ENCODE peak calls at places on chromosomes 13 and 19, in eight cellular contexts. N is HCT116, W is sigmoid colon, E is stomach, U is adrenal gland, B is esophagus squamous epithelium, Y is A549, P is lower leg skin. V is an unnamed sample.

GRCh38 chr13:48402325-48402962 is 10.5 kb downstream of the LPAR6 start:
- DNase-seq in N (no peak), W (no peak), E (no peak), U (no peak), B (no peak), Y (no peak), P (no peak), V (no peak)

GRCh38 chr13:36822786-36823185 is 3.8 kb downstream of the RFXAP start:
- DNase-seq in N (no peak), W (no peak), E (no peak), U (no peak), B (no peak), Y (no peak), P (no peak), V (no peak)

GRCh38 chr13:112968380-112968909 is 569 bp upstream of the MCF2L start:
- DNase-seq in N (no peak), W (peak), E (peak), U (no peak), B (no peak), Y (peak), P (no peak), V (no peak)

GRCh38 chr13:46010148-46010547 is 42.4 kb downstream of the ZC3H13 start:
- DNase-seq in N (no peak), W (no peak), E (no peak), U (no peak), B (no peak), Y (no peak), P (no peak), V (no peak)

GRCh38 chr13:70723732-70724131 is 615.5 kb upstream of the KLHL1 start:
- DNase-seq in N (no peak), W (no peak), E (no peak), U (no peak), B (no peak), Y (no peak), P (no peak), V (no peak)

GRCh38 chr19:18611327-18612050 is 1.2 kb upstream of the TMEM59L start:
- DNase-seq in N (no peak), W (no peak), E (no peak), U (no peak), B (no peak), Y (no peak), P (no peak), V (no peak)

GRCh38 chr13:110737555-110737954 is 24.1 kb downstream of the ING1 start:
- DNase-seq in N (no peak), W (no peak), E (no peak), U (no peak), B (no peak), Y (no peak), P (no peak), V (no peak)

GRCh38 chr19:45051929-45052579 is 13.2 kb downstream of the CLASRP start:
- DNase-seq in N (no peak), W (no peak), E (peak), U (no peak), B (no peak), Y (no peak), P (no peak), V (no peak)

DNA sequence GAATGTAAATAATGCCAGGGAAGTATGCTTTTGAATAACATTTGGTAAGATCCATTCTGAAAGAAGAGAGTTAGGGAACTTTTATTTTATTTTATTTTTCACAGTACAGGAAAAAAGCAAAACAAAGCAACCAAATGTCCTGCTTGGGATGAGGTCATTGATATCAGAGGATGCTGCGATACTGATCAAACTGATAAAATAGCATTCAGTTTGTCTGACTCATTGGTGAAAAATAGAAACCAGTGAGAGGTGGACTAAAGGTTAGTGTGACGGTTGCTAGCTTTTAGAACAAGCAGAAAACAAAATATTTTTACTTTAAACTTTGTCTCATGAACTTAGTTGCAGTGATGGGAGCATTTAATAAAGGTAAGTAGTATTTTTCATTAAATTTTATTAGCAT is 37.2 kb downstream of the ITGBL1 start:
- DNase-seq in N (no peak), W (no peak), E (no peak), U (no peak), B (no peak), Y (no peak), P (no peak), V (no peak)
- H3K4me3 ChIP-seq in N (no peak), W (no peak), E (no peak), U (no peak), B (no peak), Y (no peak), P (no peak), V (no peak)

GRCh38 chr19:54650108-54650666 is 12.6 kb upstream of the LILRB4 start:
- DNase-seq in N (no peak), W (no peak), E (no peak), U (no peak), B (no peak), Y (no peak), P (no peak), V (no peak)

GRCh38 chr19:54644056-54644455 is 13.8 kb downstream of the LILRB1 start:
- DNase-seq in N (no peak), W (peak), E (peak), U (peak), B (no peak), Y (no peak), P (peak), V (no peak)

GRCh38 chr19:54653181-54653809 is 9.5 kb upstream of the LILRB4 start:
- DNase-seq in N (peak), W (no peak), E (no peak), U (no peak), B (no peak), Y (peak), P (no peak), V (no peak)

GRCh38 chr19:54646331-54646841 is 16.1 kb downstream of the LILRB1 start:
- DNase-seq in N (no peak), W (no peak), E (peak), U (no peak), B (no peak), Y (no peak), P (no peak), V (no peak)

GRCh38 chr19:54648129-54648528 is 14.7 kb upstream of the LILRB4 start:
- DNase-seq in N (no peak), W (no peak), E (peak), U (no peak), B (no peak), Y (no peak), P (no peak), V (no peak)
- TF ChIP-seq CTCF in N (no peak), W (no peak), E (no peak), U (no peak), B (no peak), Y (no peak), P (no peak), V (no peak)

DNA sequence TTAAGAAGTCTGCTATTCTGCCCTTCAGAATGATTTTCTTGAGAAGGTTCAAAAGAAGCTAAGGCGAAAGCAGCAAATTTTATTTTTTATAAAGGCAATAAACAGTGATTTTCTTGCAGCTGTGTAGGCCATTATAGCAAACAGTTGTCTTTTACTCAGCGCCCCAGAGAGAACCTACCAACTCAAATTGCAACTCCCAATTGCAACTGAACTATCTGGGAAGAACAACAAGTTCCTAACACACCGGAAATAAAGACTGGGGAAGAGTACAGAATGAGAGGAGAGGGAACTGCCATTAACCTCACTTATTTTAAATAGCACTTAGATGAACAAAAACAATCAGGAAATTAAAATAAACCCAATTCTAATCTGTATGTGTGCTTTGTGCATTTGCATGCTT is 171.2 kb downstream of the KCTD12 start:
- DNase-seq in N (no peak), W (no peak), E (no peak), U (no peak), B (no peak), Y (no peak), P (no peak), V (no peak)
- TF ChIP-seq POLR2A in N (no peak), W (no peak), E (no peak), U (no peak), B (no peak), Y (no peak), P (no peak), V (no peak)

DNA sequence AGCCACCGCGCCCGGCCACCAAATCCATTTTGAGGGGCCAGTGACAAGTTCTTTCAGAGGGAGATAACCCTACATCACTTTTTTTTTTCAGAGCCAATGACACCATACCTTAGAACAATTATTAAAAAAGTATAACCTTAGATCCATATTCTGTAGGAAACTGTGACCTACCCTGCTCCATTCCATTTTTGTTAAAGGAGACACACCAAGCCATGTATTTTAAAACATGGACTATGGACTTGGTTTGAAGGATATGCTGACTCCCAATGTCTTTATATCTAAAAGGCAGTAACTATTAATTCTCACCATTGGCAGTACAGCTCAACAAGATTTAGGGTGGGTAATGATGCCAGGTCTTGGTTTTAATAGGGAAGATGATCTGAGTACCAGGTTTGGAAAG is 1.1 kb downstream of the GSK3A start:
- DNase-seq in N (no peak), W (no peak), E (no peak), U (no peak), B (no peak), Y (no peak), P (no peak), V (no peak)
- H3K4me3 ChIP-seq in N (peak), W (peak), E (peak), U (peak), B (peak), Y (peak), P (no peak), V (peak)

DNA sequence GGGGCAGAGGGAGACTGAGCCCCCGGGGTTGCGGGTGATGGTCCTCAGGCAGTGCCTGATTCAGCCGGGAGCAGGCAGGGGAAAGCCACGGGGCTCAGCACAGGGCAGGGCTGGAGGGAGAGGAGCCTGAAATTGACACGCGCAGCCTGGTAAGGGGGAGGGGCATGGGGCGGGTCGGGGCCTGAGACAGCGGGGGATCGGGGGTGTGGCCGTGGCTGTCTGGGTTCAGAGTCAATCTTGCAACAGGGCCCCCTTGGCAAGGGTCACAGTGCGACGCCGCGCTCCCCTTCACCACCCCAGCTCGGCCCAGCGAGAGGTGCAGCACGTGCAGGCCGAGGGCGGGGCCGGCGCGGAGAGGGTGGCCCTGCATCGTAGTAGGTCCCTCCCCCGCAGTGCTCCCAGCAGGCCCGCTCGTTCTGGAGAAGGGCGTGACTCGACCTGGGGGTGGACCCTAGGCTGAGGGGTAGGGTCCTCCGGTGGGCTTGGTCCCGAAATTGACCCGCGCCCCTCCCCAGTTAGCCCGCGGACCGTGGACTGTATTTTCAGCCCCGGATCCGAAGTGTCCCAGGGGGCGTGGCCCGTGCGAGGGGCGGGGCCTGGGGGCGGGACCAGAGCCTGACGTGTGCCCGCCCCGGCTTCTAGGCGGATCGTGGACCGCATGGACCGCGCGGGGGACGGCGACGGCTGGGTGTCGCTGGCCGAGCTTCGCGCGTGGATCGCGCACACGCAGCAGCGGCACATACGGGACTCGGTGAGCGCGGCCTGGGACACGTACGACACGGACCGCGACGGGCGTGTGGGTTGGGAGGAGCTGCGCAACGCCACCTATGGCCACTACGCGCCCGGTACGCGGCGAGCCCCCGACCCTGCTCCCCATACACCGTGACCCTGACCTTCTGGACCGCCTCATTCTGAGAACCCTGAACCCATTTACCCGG is 6.0 kb downstream of the RCN3 start:
- DNase-seq in N (no peak), W (peak), E (peak), U (peak), B (peak), Y (peak), P (peak), V (peak)
- TF ChIP-seq CTCF in N (no peak), W (no peak), E (peak), U (peak), B (peak), Y (peak), P (no peak), V (peak)

DNA sequence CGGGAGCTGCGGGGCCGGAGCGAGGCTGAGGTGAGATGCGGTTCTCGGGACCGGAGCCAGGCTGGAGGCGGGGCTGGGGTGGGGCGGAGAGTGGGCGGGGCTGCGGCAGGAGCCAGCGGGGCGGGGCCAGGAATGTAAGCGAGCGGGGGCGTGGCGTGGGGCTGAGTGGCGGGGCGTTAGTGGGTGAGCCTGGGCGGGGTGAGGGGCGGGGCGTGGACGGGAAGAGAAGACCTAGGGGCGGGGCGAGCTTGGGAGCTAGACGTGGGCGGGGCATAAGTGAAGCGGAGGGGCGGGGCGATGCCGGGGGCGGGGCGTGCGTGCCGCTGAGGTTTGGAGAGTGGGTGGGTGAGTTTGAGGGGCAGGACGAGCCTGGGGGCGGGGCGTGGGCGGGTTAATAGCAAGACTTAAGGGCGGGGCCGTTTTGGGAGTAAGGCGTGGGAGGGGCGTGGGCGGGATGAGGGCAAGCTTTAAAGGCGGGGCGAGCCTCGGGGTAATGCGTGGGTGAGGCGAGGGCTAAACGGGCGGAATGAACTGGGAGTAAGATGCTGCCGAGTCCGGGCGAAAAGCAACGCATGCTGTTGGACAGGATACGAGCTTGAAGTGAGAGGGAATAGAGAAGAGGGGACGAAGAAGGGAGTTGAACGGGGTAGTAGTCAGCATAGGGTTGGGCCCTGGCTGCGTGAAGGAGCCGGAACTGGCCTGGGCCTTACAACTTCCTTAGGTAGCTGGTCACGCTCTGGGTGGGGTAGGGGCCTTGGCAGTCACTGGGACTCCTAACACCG is 573 bp downstream of the SNAPC2 start:
- DNase-seq in N (peak), W (peak), E (peak), U (peak), B (peak), Y (peak), P (peak), V (peak)
- TF ChIP-seq POLR2A in N (no peak), W (peak), E (no peak), U (peak), B (peak), Y (no peak), P (no peak), V (peak)

GRCh38 chr19:4007021-4007835 is at the start of gene PIAS4:
- DNase-seq in N (peak), W (peak), E (peak), U (peak), B (peak), Y (peak), P (peak), V (peak)

GRCh38 chr19:4012092-4012974 is 4.8 kb downstream of the PIAS4 start:
- DNase-seq in N (no peak), W (peak), E (peak), U (no peak), B (no peak), Y (no peak), P (no peak), V (no peak)

GRCh38 chr19:4010808-4011110 is 3.2 kb downstream of the PIAS4 start:
- DNase-seq in N (no peak), W (no peak), E (no peak), U (no peak), B (no peak), Y (no peak), P (no peak), V (no peak)

GRCh38 chr19:4009990-4010807 is 2.7 kb downstream of the PIAS4 start:
- DNase-seq in N (no peak), W (peak), E (no peak), U (peak), B (no peak), Y (no peak), P (no peak), V (no peak)

DNA sequence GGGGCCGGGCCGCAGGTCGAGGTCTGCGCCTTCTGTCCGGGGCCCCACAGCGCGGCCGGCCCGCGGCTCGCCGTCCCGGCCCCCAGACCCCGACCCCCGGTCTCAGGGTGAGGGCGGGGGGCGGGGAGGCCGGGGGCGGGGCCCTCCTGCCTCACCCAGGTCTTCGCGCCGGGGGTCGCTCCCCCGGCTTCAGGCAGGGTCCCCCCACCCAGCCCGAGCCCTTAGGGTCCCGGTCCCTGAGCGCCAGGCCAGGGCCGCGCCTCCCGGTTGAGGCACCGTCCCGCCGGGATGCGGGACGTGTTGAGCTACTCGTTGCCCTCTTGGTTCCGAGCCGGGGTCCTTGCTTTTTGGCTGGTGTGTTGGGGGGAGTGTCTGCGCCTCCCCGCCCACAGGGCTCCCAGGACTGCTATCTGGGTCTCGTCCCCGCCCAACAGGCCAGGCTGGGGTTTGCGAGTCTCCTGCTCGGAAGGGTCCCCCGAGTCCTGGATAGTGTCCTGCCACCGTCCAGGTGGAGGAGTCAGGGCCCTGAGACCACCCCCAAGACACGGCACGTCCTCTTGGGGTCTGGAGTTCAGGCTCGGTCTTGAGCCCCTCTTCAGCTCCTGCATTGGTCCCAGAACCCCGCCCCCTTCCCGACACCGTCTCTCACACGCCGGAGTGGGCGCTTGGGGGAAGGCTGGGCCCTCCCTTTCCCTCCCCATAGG is 452 bp downstream of the PIAS4 start:
- DNase-seq in N (no peak), W (no peak), E (no peak), U (peak), B (no peak), Y (no peak), P (no peak), V (no peak)
- H3K4me3 ChIP-seq in N (peak), W (peak), E (peak), U (peak), B (peak), Y (peak), P (peak), V (peak)

DNA sequence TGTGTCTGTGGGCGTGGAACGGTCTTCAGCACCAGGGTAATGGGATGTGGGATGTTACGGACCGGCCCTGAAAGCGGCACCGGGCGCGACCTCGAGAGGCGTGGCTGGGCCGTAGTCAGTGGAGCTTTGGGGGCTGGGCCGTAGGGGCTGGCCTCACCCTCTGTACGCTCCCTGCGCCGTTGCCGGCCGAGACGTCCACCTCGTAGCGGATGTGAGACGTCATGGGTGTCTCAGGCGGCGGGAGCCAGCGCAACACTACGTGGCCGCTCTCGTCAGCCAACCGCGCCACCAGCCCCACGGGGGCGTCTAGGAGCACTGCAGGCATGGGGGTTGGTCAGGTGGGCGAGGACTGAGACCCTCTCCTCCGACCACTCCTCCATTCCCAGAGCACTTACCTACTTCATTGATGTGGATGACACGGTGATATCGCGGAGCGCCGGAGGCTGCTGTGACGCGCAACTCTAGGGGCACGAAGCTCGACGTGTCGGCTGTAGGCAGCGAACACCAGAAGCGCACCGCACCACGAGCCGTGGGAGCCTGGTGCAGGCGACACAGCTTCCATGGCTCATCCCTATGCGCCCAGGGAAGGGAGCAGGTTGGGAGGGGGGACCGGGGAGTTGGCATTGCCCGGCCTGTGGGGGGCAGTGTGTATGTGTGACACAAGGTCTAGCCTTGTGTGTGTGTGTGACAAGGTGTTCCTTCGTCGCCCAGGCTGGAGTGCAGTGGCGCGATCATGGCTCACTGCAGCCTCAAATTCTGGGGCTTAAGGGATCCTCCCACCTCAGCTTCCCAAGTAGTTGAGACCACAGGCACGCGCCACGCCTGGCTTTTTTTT is 2.4 kb downstream of the EPOR start:
- DNase-seq in N (peak), W (peak), E (peak), U (peak), B (peak), Y (peak), P (no peak), V (no peak)
- TF ChIP-seq CTCF in N (peak), W (no peak), E (no peak), U (peak), B (no peak), Y (peak), P (no peak), V (no peak)

GRCh38 chr13:98886587-98886986 is 91.3 kb downstream of the DOCK9 start:
- DNase-seq in N (no peak), W (no peak), E (no peak), U (no peak), B (no peak), Y (no peak), P (no peak), V (no peak)
- TF ChIP-seq POLR2A in N (no peak), W (no peak), E (no peak), U (no peak), B (no peak), Y (no peak), P (no peak), V (no peak)